ENCODE peak calls at places on chromosomes 6 and 20, in five cellular contexts. O is SJSA1, F is NCI-H510A treated with DMSO at 0.1 percent for 48 hours, W is neural crest cell, X is right cardiac atrium. H is an unnamed sample.

GRCh38 chr6:144063744-144064401 is 31.5 kb downstream of the SF3B5 start:
- DNase-seq in X (peak), O (peak), W (peak), F (peak), H (peak)

GRCh38 chr6:125066140-125066539 is 87.4 kb upstream of the TPD52L1 start:
- DNase-seq in F (no peak), W (no peak), O (no peak), X (no peak), H (no peak)

GRCh38 chr6:109382576-109383437 is 540 bp upstream of the CD164 start:
- DNase-seq in O (peak), X (peak), F (peak), W (peak), H (peak)

GRCh38 chr6:134994431-134994830 is 44.5 kb upstream of the ALDH8A1 start:
- DNase-seq in O (no peak), X (no peak), W (no peak), F (no peak), H (no peak)

GRCh38 chr20:57810511-57811372 is 100.9 kb upstream of the PMEPA1 start:
- DNase-seq in X (no peak), O (no peak), F (no peak), W (no peak), H (no peak)

GRCh38 chr6:138909511-138909910 is 78.5 kb downstream of the REPS1 start:
- DNase-seq in F (no peak), X (no peak), O (no peak), W (no peak), H (no peak)

GRCh38 chr6:79062708-79063107 is 15.3 kb downstream of the PHIP start:
- DNase-seq in X (no peak), O (no peak), W (no peak), F (no peak), H (no peak)

GRCh38 chr6:33199687-33200233 is 705 bp downstream of the RXRB start:
- DNase-seq in X (peak), O (no peak), W (no peak), F (peak), H (no peak)

GRCh38 chr6:169132361-169132895 is 121.2 kb downstream of the THBS2 start:
- DNase-seq in X (no peak), O (peak), W (no peak), F (no peak), H (no peak)

GRCh38 chr6:111727798-111728197 is 122.1 kb upstream of the TRAF3IP2 start:
- DNase-seq in W (no peak), X (no peak), O (no peak), F (no peak), H (no peak)

GRCh38 chr6:32046450-32047083 is 8.4 kb downstream of the CYP21A2 start:
- DNase-seq in F (no peak), X (peak), W (no peak), O (no peak), H (no peak)

GRCh38 chr6:148203281-148203925 is 139.2 kb upstream of the SASH1 start:
- DNase-seq in X (no peak), F (no peak), W (no peak), O (no peak), H (no peak)

GRCh38 chr6:145756170-145756662 is 20.9 kb upstream of the EPM2A start:
- DNase-seq in W (no peak), F (no peak), X (peak), O (peak), H (no peak)

GRCh38 chr20:61797200-61797599 is 268.5 kb downstream of the TAF4 start:
- DNase-seq in W (no peak), X (no peak), F (no peak), O (no peak), H (no peak)

GRCh38 chr20:53930651-53931504 is 139.5 kb downstream of the BCAS1 start:
- DNase-seq in O (no peak), W (no peak), X (no peak), F (no peak), H (no peak)

GRCh38 chr20:50671626-50672025 is 19.7 kb downstream of the RIPOR3 start:
- DNase-seq in F (no peak), X (no peak), W (no peak), O (no peak), H (no peak)

GRCh38 chr20:9926007-9926406 is 87.1 kb upstream of the PAK5 start:
- DNase-seq in O (no peak), W (no peak), F (no peak), X (no peak), H (no peak)

GRCh38 chr20:62143118-62143975 is at the start of the genes PSMA7 and SS18L1:
- DNase-seq in F (peak), X (peak), W (peak), O (peak), H (peak)

GRCh38 chr20:38156888-38157634 is 8.0 kb downstream of the TGM2 start:
- DNase-seq in X (peak), O (peak), F (no peak), W (no peak), H (no peak)

GRCh38 chr6:146545608-146546007 is 2.0 kb downstream of the RAB32 start:
- DNase-seq in F (no peak), O (peak), X (no peak), W (no peak), H (no peak)

GRCh38 chr20:38426006-38426405 is 9.1 kb downstream of the SNHG17 start:
- DNase-seq in F (no peak), X (no peak), O (peak), W (no peak), H (no peak)

H was measured in progenitor cell of endocrine pancreas.